ENCODE peak calls at places on chromosomes 7 and 10, in six cellular contexts. E, X, G, P, A and S are unnamed samples.
A peak's percentile ranks its signal among the peaks of the same experiment; 100 is the strongest.

GRCh38 chr10:129344506-129344905 is 122.5 kb upstream of the MGMT start:
- DNase-seq in X (no peak), E (no peak), G (no peak), A (no peak), P (no peak), S (no peak)

GRCh38 chr7:101097561-101097960 is 12.3 kb downstream of the TRIM56 start:
- DNase-seq in E (no peak), A (no peak), P (no peak), X (no peak), G (no peak), S (no peak)

GRCh38 chr10:24208661-24209420 is at the start of gene KIAA1217:
- DNase-seq in P (peak; percentile 29), E (peak; percentile 62), G (peak; percentile 64), X (peak; percentile 39), A (peak; percentile 90), S (peak; percentile 61)

GRCh38 chr7:5334671-5335070 is 51.9 kb downstream of the SLC29A4 start:
- DNase-seq in A (no peak), X (no peak), P (no peak), E (no peak), G (no peak), S (no peak)

GRCh38 chr7:124881981-124882380 is 47.6 kb downstream of the POT1 start:
- DNase-seq in A (no peak), E (no peak), G (no peak), P (no peak), X (no peak), S (no peak)

GRCh38 chr7:121038717-121039509 is 50.4 kb downstream of the CPED1 start:
- DNase-seq in E (no peak), P (no peak), G (no peak), A (no peak), X (no peak), S (no peak)

GRCh38 chr7:25118048-25118753 is 6.9 kb downstream of the CYCS start:
- DNase-seq in A (no peak), E (no peak), G (no peak), X (no peak), P (no peak), S (no peak)

GRCh38 chr10:46520381-46520780 is 36.1 kb downstream of the GPRIN2 start:
- DNase-seq in E (no peak), X (peak; percentile 22), P (no peak), A (peak; percentile 57), G (peak; percentile 39), S (no peak)

GRCh38 chr10:131921191-131921590 is 20.4 kb downstream of the PPP2R2D start:
- DNase-seq in X (no peak), P (no peak), E (no peak), A (peak; percentile 49), G (no peak), S (no peak)

GRCh38 chr10:30697806-30698205 is 68.3 kb upstream of the LYZL2 start:
- DNase-seq in X (no peak), G (no peak), P (no peak), E (no peak), A (no peak), S (no peak)

GRCh38 chr7:149414745-149415390 is 46.0 kb downstream of the ZNF777 start:
- DNase-seq in A (peak; percentile 82), P (peak; percentile 82), G (no peak), E (no peak), X (no peak), S (peak; percentile 81)

GRCh38 chr7:151575471-151575870 is 55.8 kb upstream of the RHEB start:
- DNase-seq in A (no peak), P (no peak), G (no peak), E (no peak), X (no peak), S (no peak)

GRCh38 chr7:127251048-127251451 is 1.7 kb downstream of the GRM8 start:
- DNase-seq in A (no peak), G (no peak), P (no peak), E (no peak), X (no peak), S (no peak)

GRCh38 chr10:75231672-75232581 is 3.8 kb downstream of the COMTD1 start:
- DNase-seq in G (no peak), E (no peak), A (no peak), X (no peak), P (no peak), S (no peak)

GRCh38 chr7:106535234-106536026 is 125.5 kb downstream of the CCDC71L start:
- DNase-seq in E (no peak), X (no peak), A (no peak), P (no peak), G (no peak), S (no peak)

GRCh38 chr7:5750026-5750425 is 31.4 kb downstream of the RNF216 start:
- DNase-seq in G (no peak), A (no peak), E (no peak), X (no peak), P (peak; percentile 15), S (no peak)

GRCh38 chr10:27258838-27259532 is 18.4 kb upstream of the ACBD5 start:
- DNase-seq in A (peak; percentile 72), P (no peak), E (no peak), X (peak; percentile 31), G (no peak), S (no peak)

GRCh38 chr7:149476791-149477190 is 15.9 kb upstream of the ZNF777 start:
- DNase-seq in X (no peak), G (no peak), E (no peak), A (no peak), P (no peak), S (no peak)

GRCh38 chr7:92904292-92905131 is 68.1 kb upstream of the CDK6 start:
- DNase-seq in P (peak; percentile 97), A (no peak), E (no peak), X (peak; percentile 25), G (no peak), S (peak; percentile 96)

GRCh38 chr7:41816111-41816510 is 113.2 kb upstream of the INHBA start:
- DNase-seq in E (no peak), P (no peak), X (no peak), A (no peak), G (no peak), S (peak; percentile 20)

GRCh38 chr10:59283456-59284082 is 78.8 kb downstream of the FAM13C start:
- DNase-seq in X (no peak), E (no peak), A (no peak), G (no peak), P (peak; percentile 7), S (no peak)

GRCh38 chr10:80487791-80488538 is 33.9 kb downstream of the TSPAN14 start:
- DNase-seq in E (no peak), X (peak; percentile 39), G (no peak), P (no peak), A (no peak), S (no peak)

GRCh38 chr10:80486785-80487421 is 32.8 kb downstream of the TSPAN14 start:
- DNase-seq in P (no peak), A (no peak), E (no peak), X (peak; percentile 9), G (no peak), S (no peak)

GRCh38 chr10:80486151-80486692 is 32.1 kb downstream of the TSPAN14 start:
- DNase-seq in G (no peak), E (no peak), P (no peak), A (no peak), X (peak; percentile 24), S (no peak)

GRCh38 chr10:80488539-80489066 is 34.5 kb downstream of the TSPAN14 start:
- DNase-seq in E (no peak), P (no peak), G (no peak), A (no peak), X (peak; percentile 17), S (no peak)

DNA sequence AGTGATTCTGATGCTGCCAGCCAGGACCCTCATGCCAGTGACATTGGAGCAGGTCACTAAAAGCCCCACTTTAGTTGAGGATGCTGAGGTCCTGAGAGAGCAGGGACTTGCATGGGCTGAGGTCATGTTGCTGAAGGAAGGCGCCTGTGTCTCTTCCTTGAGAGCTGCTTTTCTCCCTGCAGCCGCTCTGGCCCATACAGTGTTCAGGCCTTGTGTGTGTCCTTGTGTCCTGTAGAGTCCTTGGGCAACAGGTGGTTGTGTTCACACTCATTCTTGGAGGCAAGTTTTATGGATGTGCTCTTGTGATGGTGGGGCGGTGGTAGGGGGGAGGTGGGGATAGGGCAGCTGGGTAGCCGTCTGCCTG is 33.3 kb downstream of the TSPAN14 start:
- DNase-seq in E (no peak), A (no peak), X (peak; percentile 23), G (no peak), P (no peak), S (no peak)
- H3K4me3 ChIP-seq in E (no peak overlapping the region), A (no peak overlapping the region), X (no peak overlapping the region), G (no peak overlapping the region), P (no peak overlapping the region), S (no peak overlapping the region)

GRCh38 chr7:50317221-50317678 is 12.7 kb downstream of the IKZF1 start:
- DNase-seq in A (no peak), E (no peak), G (no peak), P (no peak), X (no peak), S (no peak)
- TF ChIP-seq CTCF in A (no peak), E (no peak), G (no peak), P (no peak), X (no peak), S (no peak)

GRCh38 chr10:103786020-103786419 is 69.4 kb downstream of the SH3PXD2A start:
- DNase-seq in E (no peak), X (no peak), A (no peak), P (no peak), G (no peak), S (no peak)
- H3K4me3 ChIP-seq in E (no peak overlapping the region), X (no peak overlapping the region), A (no peak overlapping the region), P (no peak overlapping the region), G (no peak overlapping the region), S (no peak overlapping the region)

DNA sequence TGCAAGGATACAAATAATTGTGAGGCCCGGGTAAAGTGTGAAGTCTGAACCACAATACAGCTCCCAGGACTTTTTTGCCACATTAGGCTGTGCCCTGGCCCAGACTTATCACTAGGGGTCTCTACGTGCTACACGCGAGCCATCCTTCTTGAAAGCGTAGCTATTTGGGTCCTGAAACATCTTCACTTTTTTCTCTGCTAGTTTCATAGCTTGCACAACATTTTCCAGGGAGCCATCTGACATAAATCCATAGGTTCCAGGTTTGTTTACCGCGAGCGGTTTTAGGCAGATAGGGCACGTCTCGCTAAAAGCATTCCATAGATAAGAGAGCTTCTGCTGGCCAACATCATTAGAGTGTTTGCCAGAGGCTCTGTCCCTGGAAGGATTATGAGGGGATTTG is 226.5 kb downstream of the RPS24 start:
- DNase-seq in G (no peak), E (no peak), P (peak; percentile 65), X (no peak), A (no peak), S (no peak)
- TF ChIP-seq CTCF in G (no peak), E (no peak), P (peak; percentile 20), X (no peak), A (no peak), S (no peak)